ENCODE peak calls at places on chromosomes 7 and 10, in four cellular contexts. Q is adrenal gland, H is OCI-LY7, B is ovary. J is an unnamed sample.

GRCh38 chr10:43204943-43205671 is 61.8 kb downstream of the RASGEF1A start:
- DNase-seq in Q (peak; percentile 74), H (peak; percentile 77), B (no peak), J (peak; percentile 57)

GRCh38 chr10:30527623-30528426 is 93.8 kb downstream of the MAP3K8 start:
- DNase-seq in Q (no peak), H (no peak), B (no peak), J (no peak)

GRCh38 chr7:25839084-25839769 is 312.8 kb upstream of the NFE2L3 start:
- DNase-seq in Q (no peak), H (no peak), B (no peak), J (no peak)

GRCh38 chr10:116049644-116050043 is 223.4 kb downstream of the GFRA1 start:
- DNase-seq in Q (no peak), H (no peak), B (no peak), J (no peak)

GRCh38 chr7:139231513-139232376 is 708 bp downstream of the UBN2 start:
- DNase-seq in Q (peak; percentile 73), H (peak; percentile 55), B (peak; percentile 19), J (peak; percentile 47)

GRCh38 chr10:84205049-84205852 is 10.9 kb downstream of the CDHR1 start:
- DNase-seq in Q (peak; percentile 80), H (peak; percentile 67), B (no peak), J (peak; percentile 49)

GRCh38 chr7:91280180-91280579 is 15.9 kb downstream of the FZD1 start:
- DNase-seq in Q (no peak), H (no peak), B (no peak), J (no peak)

GRCh38 chr7:64934478-64934877 is 31.4 kb downstream of the ZNF273 start:
- DNase-seq in Q (no peak), H (no peak), B (no peak), J (no peak)

GRCh38 chr10:124698560-124699470 is 45.4 kb downstream of the FAM53B start:
- DNase-seq in Q (no peak), H (no peak), B (no peak), J (no peak)

GRCh38 chr7:123024989-123025758 is 29.7 kb upstream of the TAS2R16 start:
- DNase-seq in Q (no peak), H (no peak), B (no peak), J (peak; percentile 38)

GRCh38 chr10:97607076-97607635 is 17.6 kb downstream of the C10orf62 start:
- DNase-seq in Q (no peak), H (peak; percentile 31), B (no peak), J (no peak)

GRCh38 chr10:62638062-62638477 is 166.4 kb upstream of the ADO start:
- DNase-seq in Q (no peak), H (peak; percentile 63), B (no peak), J (peak; percentile 29)

GRCh38 chr10:7590271-7590670 is 76.5 kb downstream of the ITIH5 start:
- DNase-seq in Q (no peak), H (no peak), B (no peak), J (no peak)

GRCh38 chr7:143436539-143436938 is 6.7 kb upstream of the TAS2R60 start:
- DNase-seq in Q (no peak), H (no peak), B (no peak), J (no peak)

GRCh38 chr7:14751461-14751860 is 151.1 kb downstream of the DGKB start:
- DNase-seq in Q (no peak), H (no peak), B (no peak), J (no peak)

GRCh38 chr7:142153400-142153799 is 41.9 kb downstream of the MGAM2 start:
- DNase-seq in Q (no peak), H (no peak), B (no peak), J (no peak)

GRCh38 chr7:37633048-37633447 is 50.5 kb upstream of the GPR141 start:
- DNase-seq in Q (no peak), H (no peak), B (no peak), J (no peak)

GRCh38 chr7:13336227-13336626 is 648.8 kb downstream of the ARL4A start:
- DNase-seq in Q (no peak), H (no peak), B (no peak), J (peak; percentile 34)

GRCh38 chr7:96097802-96098201 is 224.1 kb downstream of the SLC25A13 start:
- DNase-seq in Q (no peak), H (no peak), B (no peak), J (peak; percentile 91)

GRCh38 chr7:4904346-4904745 is 20.8 kb upstream of the RADIL start:
- DNase-seq in Q (no peak), H (no peak), B (no peak), J (no peak)

GRCh38 chr7:17463511-17464085 is 165.1 kb downstream of the AHR start:
- DNase-seq in Q (no peak), H (no peak), B (no peak), J (no peak)

GRCh38 chr7:194257-194995 is 2.1 kb downstream of the FAM20C start:
- DNase-seq in Q (no peak), H (no peak), B (no peak), J (no peak)

GRCh38 chr7:191105-192034 is 1.0 kb upstream of the FAM20C start:
- DNase-seq in Q (peak; percentile 65), H (no peak), B (no peak), J (peak; percentile 97)

GRCh38 chr7:192035-192649 is at the start of gene FAM20C:
- DNase-seq in Q (peak; percentile 89), H (no peak), B (peak; percentile 85), J (peak; percentile 82)

GRCh38 chr7:193538-194256 is 1.3 kb downstream of the FAM20C start:
- DNase-seq in Q (no peak), H (no peak), B (no peak), J (no peak)

DNA sequence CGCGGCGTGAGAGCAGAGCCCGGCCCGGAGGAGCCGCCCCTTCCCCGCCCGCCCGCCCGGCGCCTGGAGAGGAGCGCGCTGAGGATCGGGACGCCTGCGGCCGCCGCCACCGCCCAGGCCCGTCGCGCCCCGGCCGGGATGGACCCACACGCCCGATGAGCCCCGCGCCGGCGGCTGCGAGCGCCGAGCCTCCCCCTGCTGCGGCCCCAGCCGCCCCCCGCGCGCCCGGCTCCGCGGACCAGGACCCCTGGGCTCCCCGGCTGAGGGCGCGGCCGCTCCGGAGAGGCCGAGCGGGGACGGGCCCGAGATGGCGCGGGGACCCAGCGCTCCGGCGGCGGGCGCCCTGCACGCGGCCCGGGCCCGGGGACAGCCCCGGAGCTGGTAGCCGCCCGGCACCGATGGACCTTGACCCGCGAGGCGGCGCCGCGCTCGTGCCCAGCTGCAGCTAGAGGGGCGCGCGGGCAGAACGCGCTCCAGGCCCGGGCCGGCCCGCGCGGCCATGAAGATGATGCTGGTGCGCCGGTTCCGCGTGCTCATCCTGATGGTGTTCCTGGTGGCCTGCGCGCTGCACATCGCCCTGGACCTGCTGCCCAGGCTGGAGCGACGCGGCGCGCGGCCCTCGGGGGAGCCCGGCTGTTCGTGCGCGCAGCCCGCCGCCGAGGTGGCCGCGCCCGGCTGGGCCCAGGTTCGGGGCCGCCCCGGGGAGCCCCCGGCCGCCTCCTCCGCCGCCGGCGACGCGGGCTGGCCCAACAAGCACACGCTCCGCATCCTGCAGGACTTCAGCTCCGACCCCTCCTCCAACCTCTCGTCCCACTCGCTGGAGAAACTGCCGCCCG is 548 bp downstream of the FAM20C start:
- DNase-seq in Q (no peak), H (no peak), B (no peak), J (no peak)
- H3K4me3 ChIP-seq in Q (peak overlapping the region; percentile 45), H (no peak overlapping the region), B (peak overlapping the region; percentile 50), J (peak overlapping the region; percentile 95)

GRCh38 chr10:119691726-119692125 is 34.1 kb upstream of the INPP5F start:
- DNase-seq in Q (no peak), H (no peak), B (no peak), J (no peak)

GRCh38 chr10:119687192-119688032 is 36.2 kb downstream of the BAG3 start:
- DNase-seq in Q (no peak), H (no peak), B (no peak), J (no peak)

GRCh38 chr10:119689016-119689564 is 36.8 kb upstream of the INPP5F start:
- DNase-seq in Q (no peak), H (no peak), B (no peak), J (no peak)

GRCh38 chr10:119688033-119688508 is 36.9 kb downstream of the BAG3 start:
- DNase-seq in Q (no peak), H (peak; percentile 40), B (no peak), J (no peak)

GRCh38 chr10:119686465-119687191 is 35.4 kb downstream of the BAG3 start:
- DNase-seq in Q (peak; percentile 87), H (peak; percentile 80), B (peak; percentile 76), J (peak; percentile 90)
- H3K4me3 ChIP-seq in Q (no peak overlapping the region), H (no peak overlapping the region), B (no peak overlapping the region), J (peak overlapping the region; percentile 29)

GRCh38 chr7:24456526-24457214 is 116.6 kb upstream of the PALS2 start:
- DNase-seq in Q (no peak), H (no peak), B (no peak), J (no peak)
- H3K4me3 ChIP-seq in Q (no peak overlapping the region), H (no peak overlapping the region), B (no peak overlapping the region), J (no peak overlapping the region)

GRCh38 chr7:516606-517456 is 2.8 kb downstream of the PDGFA start:
- DNase-seq in Q (peak; percentile 81), H (no peak), B (peak; percentile 43), J (peak; percentile 77)

GRCh38 chr7:517848-518629 is 1.6 kb downstream of the PDGFA start:
- DNase-seq in Q (peak; percentile 84), H (no peak), B (peak; percentile 26), J (peak; percentile 49)

GRCh38 chr7:514651-515598 is 4.7 kb downstream of the PDGFA start:
- DNase-seq in Q (no peak), H (no peak), B (no peak), J (peak; percentile 17)

GRCh38 chr7:515628-516027 is 4.0 kb downstream of the PDGFA start:
- DNase-seq in Q (no peak), H (no peak), B (no peak), J (no peak)

GRCh38 chr7:516216-516605 is 3.4 kb downstream of the PDGFA start:
- DNase-seq in Q (no peak), H (no peak), B (no peak), J (peak; percentile 16)
- H3K4me3 ChIP-seq in Q (no peak overlapping the region), H (no peak overlapping the region), B (peak overlapping the region; percentile 46), J (no peak overlapping the region)

DNA sequence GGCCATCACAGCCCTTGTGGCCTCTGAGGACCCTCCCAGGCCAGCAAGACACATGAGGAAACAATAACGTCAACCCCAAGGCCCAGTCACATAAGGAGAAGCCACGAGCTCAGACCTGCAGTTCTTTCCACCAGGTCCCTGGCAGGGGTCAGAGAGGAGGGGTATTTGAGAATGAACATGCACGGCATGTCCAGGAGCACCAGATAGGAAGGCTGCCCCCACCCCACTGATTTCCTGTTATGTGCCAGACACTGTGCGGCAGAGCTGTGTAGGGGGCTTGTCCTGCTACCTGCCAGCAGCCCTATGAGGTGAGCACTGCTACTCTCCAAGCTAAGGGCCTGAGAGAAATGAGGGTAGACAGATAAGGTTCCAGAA is 40.7 kb upstream of the ZMIZ1 start:
- DNase-seq in Q (peak; percentile 45), H (no peak), B (peak; percentile 1), J (no peak)
- H3K4me3 ChIP-seq in Q (no peak overlapping the region), H (no peak overlapping the region), B (no peak overlapping the region), J (no peak overlapping the region)

DNA sequence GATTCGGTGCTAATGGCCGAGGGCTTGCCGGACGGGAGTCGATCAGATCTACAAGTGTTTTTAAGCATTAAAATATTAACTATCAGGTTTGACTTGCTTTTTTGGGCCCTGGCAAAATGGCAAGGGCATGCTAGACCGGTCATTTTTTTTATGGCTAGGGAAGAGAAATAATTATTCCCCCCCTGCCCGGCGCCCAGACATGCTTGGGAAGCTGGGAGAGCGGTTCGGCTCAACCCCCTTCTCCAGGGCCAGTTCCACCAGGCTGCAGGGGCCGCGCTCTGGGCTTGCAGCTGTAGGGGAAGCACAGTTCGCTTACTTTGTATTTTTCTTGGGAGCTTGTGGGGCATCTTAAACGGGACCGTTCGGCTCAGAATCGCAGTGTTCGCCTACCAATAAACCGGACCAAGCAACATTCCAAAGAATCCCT is 3.0 kb downstream of the TCF7L2 start:
- DNase-seq in Q (no peak), H (no peak), B (peak; percentile 49), J (no peak)
- H3K4me3 ChIP-seq in Q (no peak overlapping the region), H (no peak overlapping the region), B (peak overlapping the region; percentile 58), J (peak overlapping the region; percentile 84)